ENCODE peak calls at places on chromosomes 5 and 9, in six cellular contexts. G is fibroblast of lung, F is GM23338, U is GM23248, M is neural progenitor cell, C is mammary epithelial cell. H is an unnamed sample.

GRCh38 chr5:141040093-141040762 is 10.9 kb upstream of the PCDHB1 start:
- DNase-seq in M (peak; percentile 83), U (peak; percentile 31), C (peak; percentile 58), F (peak; percentile 92), G (no peak), H (peak; percentile 65)

GRCh38 chr5:58466939-58467338 is 7.1 kb upstream of the PLK2 start:
- DNase-seq in M (peak; percentile 8), G (peak; percentile 60), C (no peak), U (peak; percentile 60), F (peak; percentile 57), H (no peak)

GRCh38 chr5:136033848-136034247 is 5.1 kb downstream of the TGFBI start:
- DNase-seq in F (no peak), U (peak; percentile 65), G (no peak), M (no peak), C (peak; percentile 91), H (no peak)

GRCh38 chr9:110133608-110134214 is 74.2 kb downstream of the C9orf152 start:
- DNase-seq in M (no peak), F (no peak), U (peak; percentile 72), C (peak; percentile 85), G (peak; percentile 85), H (peak; percentile 90)

GRCh38 chr9:72894342-72894741 is 58.5 kb downstream of the ALDH1A1 start:
- DNase-seq in G (peak; percentile 82), F (no peak), M (peak; percentile 82), U (peak; percentile 92), C (peak; percentile 21), H (no peak)

GRCh38 chr9:98087420-98088354 is 31.2 kb downstream of the NANS start:
- DNase-seq in C (peak; percentile 12), F (peak; percentile 86), U (peak; percentile 81), M (peak; percentile 75), G (peak; percentile 69), H (no peak)

GRCh38 chr5:167835146-167835545 is 456.3 kb upstream of the WWC1 start:
- DNase-seq in F (no peak), M (peak; percentile 7), C (no peak), U (peak; percentile 68), G (no peak), H (no peak)

GRCh38 chr5:50767588-50767987 is 101.2 kb downstream of the PARP8 start:
- DNase-seq in C (peak; percentile 33), G (peak; percentile 52), F (no peak), U (peak; percentile 60), M (no peak), H (no peak)

GRCh38 chr5:119323630-119324000 is 32.2 kb upstream of the TNFAIP8 start:
- DNase-seq in U (peak; percentile 44), F (no peak), M (no peak), G (peak; percentile 47), C (peak; percentile 83), H (no peak)

GRCh38 chr5:180799194-180799593 is 3.4 kb downstream of the MGAT1 start:
- DNase-seq in G (no peak), F (peak; percentile 81), M (peak; percentile 55), C (no peak), U (no peak), H (no peak)

GRCh38 chr9:95010431-95010838 is 283.9 kb downstream of the AOPEP start:
- DNase-seq in C (peak; percentile 71), G (no peak), U (no peak), M (no peak), F (no peak), H (no peak)
- H3K4me3 ChIP-seq in C (no peak overlapping the region), G (no peak overlapping the region), U (peak overlapping the region; percentile 6), M (no peak overlapping the region), F (no peak overlapping the region), H (no peak overlapping the region)

GRCh38 chr9:38037981-38038306 is 31.1 kb downstream of the SHB start:
- DNase-seq in F (no peak), U (no peak), C (no peak), M (no peak), G (no peak), H (no peak)
- H2AFZ ChIP-seq in F (no peak overlapping the region), U (no peak overlapping the region), C (no peak overlapping the region), M (no peak overlapping the region), G (no peak overlapping the region), H (no peak overlapping the region)

GRCh38 chr9:96136992-96137665 is 164.8 kb downstream of the HSD17B3 start:
- DNase-seq in M (peak; percentile 23), F (peak; percentile 42), C (no peak), G (peak; percentile 55), U (peak; percentile 79), H (no peak)
- H3K4me3 ChIP-seq in M (no peak overlapping the region), F (no peak overlapping the region), C (no peak overlapping the region), G (peak overlapping the region; percentile 25), U (peak overlapping the region; percentile 49), H (no peak overlapping the region)

DNA sequence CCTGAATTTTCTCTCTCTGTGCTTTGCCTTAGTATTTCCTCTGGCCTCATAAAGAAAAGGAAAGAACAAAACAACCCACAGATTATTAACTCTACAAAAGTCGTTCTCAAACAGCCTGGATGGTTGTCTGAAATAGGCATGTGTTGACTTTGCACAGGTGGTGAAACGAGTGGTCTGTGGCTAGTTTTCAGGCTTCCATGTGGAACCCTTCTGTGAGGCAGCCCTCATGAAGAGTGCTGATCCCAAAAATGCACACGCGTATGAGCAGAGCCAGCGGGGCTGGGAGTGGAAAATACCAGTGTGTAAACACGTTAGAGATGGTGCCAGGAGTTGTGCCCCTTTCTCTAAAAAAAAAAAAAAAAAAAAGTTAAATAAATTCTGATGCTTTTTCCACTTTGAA is 4.9 kb upstream of the PSAT1 start:
- DNase-seq in U (no peak), C (no peak), M (no peak), G (no peak), F (no peak), H (no peak)
- H2AFZ ChIP-seq in U (no peak overlapping the region), C (no peak overlapping the region), M (peak overlapping the region; percentile 74), G (no peak overlapping the region), F (peak overlapping the region; percentile 80), H (no peak overlapping the region)

GRCh38 chr9:121282309-121283071 is 14.5 kb downstream of the GSN start:
- DNase-seq in C (peak; percentile 86), U (peak; percentile 90), F (no peak), G (peak; percentile 92), M (no peak), H (peak; percentile 29)
- H3K4me3 ChIP-seq in C (no peak overlapping the region), U (peak overlapping the region; percentile 20), F (no peak overlapping the region), G (no peak overlapping the region), M (no peak overlapping the region), H (no peak overlapping the region)

GRCh38 chr5:93580387-93581100 is 475 bp downstream of the NR2F1-AS1 start:
- DNase-seq in M (peak; percentile 42), C (peak; percentile 47), G (peak; percentile 66), U (peak; percentile 66), F (no peak), H (no peak)
- H2AFZ ChIP-seq in M (peak overlapping the region; percentile 20), C (peak overlapping the region; percentile 90), G (peak overlapping the region; percentile 30), U (peak overlapping the region; percentile 88), F (peak overlapping the region; percentile 69), H (peak overlapping the region; percentile 90)

GRCh38 chr5:1413211-1413610 is 32.0 kb downstream of the SLC6A3 start:
- DNase-seq in M (no peak), F (peak; percentile 53), G (no peak), C (no peak), U (no peak), H (no peak)
- H3K4me3 ChIP-seq in M (no peak overlapping the region), F (no peak overlapping the region), G (no peak overlapping the region), C (no peak overlapping the region), U (no peak overlapping the region), H (no peak overlapping the region)